ENCODE peak calls at places on chromosomes 2 and 18, in four cellular contexts. Z is pancreas, W is suprapubic skin, T is OCI-LY7. E is an unnamed sample.
A peak's percentile ranks its signal among the peaks of the same experiment; 100 is the strongest.

GRCh38 chr18:74040459-74041332 is 106.9 kb downstream of the FBXO15 start:
- DNase-seq in Z (peak; percentile 66), W (no peak), T (peak; percentile 63), E (peak; percentile 13)

GRCh38 chr18:61851940-61852451 is 40.8 kb downstream of the RNF152 start:
- DNase-seq in Z (no peak), W (no peak), T (no peak), E (no peak)

GRCh38 chr2:112768432-112768831 is 4.0 kb upstream of the CKAP2L start:
- DNase-seq in Z (no peak), W (no peak), T (no peak), E (no peak)

GRCh38 chr18:76336241-76336640 is 158.8 kb downstream of the ZNF516 start:
- DNase-seq in Z (no peak), W (no peak), T (no peak), E (no peak)

GRCh38 chr2:14676371-14676770 is 43.9 kb downstream of the LRATD1 start:
- DNase-seq in Z (no peak), W (no peak), T (no peak), E (no peak)

GRCh38 chr2:42804338-42804737 is 12.0 kb upstream of the HAAO start:
- DNase-seq in Z (no peak), W (no peak), T (no peak), E (no peak)

GRCh38 chr18:32771871-32772499 is 838 bp downstream of the KLHL14 start:
- DNase-seq in Z (peak; percentile 23), W (no peak), T (no peak), E (no peak)

GRCh38 chr2:228549390-228550007 is 368.0 kb upstream of the SPHKAP start:
- DNase-seq in Z (no peak), W (no peak), T (no peak), E (no peak)

GRCh38 chr2:72085036-72085435 is 62.6 kb downstream of the CYP26B1 start:
- DNase-seq in Z (no peak), W (no peak), T (no peak), E (no peak)

GRCh38 chr2:55309441-55309840 is 40.4 kb upstream of the MTIF2 start:
- DNase-seq in Z (no peak), W (no peak), T (no peak), E (no peak)

GRCh38 chr18:3037423-3037915 is 24.5 kb upstream of the LPIN2 start:
- DNase-seq in Z (no peak), W (no peak), T (peak; percentile 44), E (no peak)

GRCh38 chr2:43333656-43334144 is 107.3 kb upstream of the ZFP36L2 start:
- DNase-seq in Z (no peak), W (no peak), T (no peak), E (no peak)

GRCh38 chr2:152396051-152396511 is 61.1 kb downstream of the FMNL2 start:
- DNase-seq in Z (no peak), W (no peak), T (no peak), E (no peak)

GRCh38 chr18:23871410-23871809 is 143.1 kb upstream of the TTC39C start:
- DNase-seq in Z (peak; percentile 26), W (no peak), T (peak; percentile 86), E (peak; percentile 25)

GRCh38 chr18:79582978-79583377 is 96.6 kb upstream of the CTDP1 start:
- DNase-seq in Z (peak; percentile 3), W (peak; percentile 71), T (no peak), E (no peak)

GRCh38 chr2:9002637-9003365 is 683 bp downstream of the MBOAT2 start:
- DNase-seq in Z (peak; percentile 24), W (peak; percentile 79), T (no peak), E (no peak)

GRCh38 chr18:79486356-79487197 is 90.8 kb downstream of the NFATC1 start:
- DNase-seq in Z (no peak), W (peak; percentile 78), T (no peak), E (no peak)

GRCh38 chr2:174342600-174343342 is 8.0 kb downstream of the SP9 start:
- DNase-seq in Z (no peak), W (no peak), T (peak; percentile 43), E (no peak)

GRCh38 chr2:25251461-25252273 is 83.3 kb upstream of the POMC start:
- DNase-seq in Z (peak; percentile 67), W (no peak), T (no peak), E (peak; percentile 28)

GRCh38 chr2:120625865-120626560 is 109.7 kb upstream of the GLI2 start:
- DNase-seq in Z (peak; percentile 83), W (no peak), T (no peak), E (no peak)

GRCh38 chr2:223815884-223816570 is 21.4 kb downstream of the AP1S3 start:
- DNase-seq in Z (no peak), W (no peak), T (no peak), E (no peak)

GRCh38 chr18:21057112-21057511 is 54.5 kb downstream of the ROCK1 start:
- DNase-seq in Z (no peak), W (no peak), T (no peak), E (no peak)

GRCh38 chr18:77146249-77147080 is 13.9 kb upstream of the MBP start:
- DNase-seq in Z (no peak), W (no peak), T (no peak), E (no peak)

GRCh38 chr2:158539176-158539895 is 82.6 kb downstream of the PKP4 start:
- DNase-seq in Z (no peak), W (no peak), T (no peak), E (no peak)

GRCh38 chr2:9720352-9721093 is 89.7 kb upstream of the YWHAQ start:
- DNase-seq in Z (no peak), W (no peak), T (peak; percentile 58), E (no peak)

GRCh38 chr2:41489638-41490037 is 558.2 kb upstream of the PKDCC start:
- DNase-seq in Z (no peak), W (no peak), T (no peak), E (no peak)

GRCh38 chr2:41496908-41497307 is 550.9 kb upstream of the PKDCC start:
- DNase-seq in Z (no peak), W (no peak), T (peak; percentile 9), E (no peak)

GRCh38 chr2:41500895-41501294 is 546.9 kb upstream of the PKDCC start:
- DNase-seq in Z (no peak), W (no peak), T (no peak), E (no peak)

GRCh38 chr2:41495050-41495449 is 552.8 kb upstream of the PKDCC start:
- DNase-seq in Z (no peak), W (no peak), T (peak; percentile 25), E (no peak)
- H3K9me3 ChIP-seq in Z (no peaks in the 10 kb centered on the region), W (peaks cover 39% of the 10 kb centered on the region), T (peaks cover 19% of the 10 kb centered on the region), E (peaks cover 12% of the 10 kb centered on the region)

GRCh38 chr2:41502752-41503151 is 545.1 kb upstream of the PKDCC start:
- DNase-seq in Z (no peak), W (no peak), T (no peak), E (no peak)

GRCh38 chr2:41504532-41504931 is 543.3 kb upstream of the PKDCC start:
- DNase-seq in Z (no peak), W (no peak), T (no peak), E (no peak)

GRCh38 chr2:41498791-41499190 is 549.0 kb upstream of the PKDCC start:
- DNase-seq in Z (no peak), W (no peak), T (no peak), E (no peak)
- H3K9me3 ChIP-seq in Z (no peaks in the 10 kb centered on the region), W (peaks cover 39% of the 10 kb centered on the region), T (peaks cover 30% of the 10 kb centered on the region), E (peaks cover 12% of the 10 kb centered on the region)

DNA sequence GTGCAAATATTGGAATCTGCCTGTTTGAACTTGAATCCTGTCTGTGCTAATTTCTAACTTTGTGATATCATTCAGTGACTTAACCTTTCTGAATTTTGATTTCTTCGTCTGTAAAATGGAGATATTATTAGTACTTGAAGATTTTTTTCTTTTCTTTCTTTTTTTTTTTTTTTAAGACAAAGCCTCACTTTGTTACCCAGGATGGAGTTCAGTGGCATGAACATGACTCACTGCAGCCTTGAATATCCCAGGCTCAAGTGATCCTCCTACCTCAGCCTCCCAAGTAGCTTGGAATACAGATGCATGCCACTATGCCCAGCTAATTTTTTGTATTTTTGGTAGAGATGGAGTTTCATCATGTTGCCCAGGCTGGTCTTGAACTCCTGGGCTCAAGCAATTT is 28.3 kb downstream of the ACTR3 start:
- DNase-seq in Z (no peak), W (no peak), T (no peak), E (no peak)
- H3K9me3 ChIP-seq in Z (no peaks in the 10 kb centered on the region), W (no peaks in the 10 kb centered on the region), T (no peaks in the 10 kb centered on the region), E (no peaks in the 10 kb centered on the region)

GRCh38 chr18:35311506-35311905 is 21.5 kb upstream of the ZSCAN30 start:
- DNase-seq in Z (no peak), W (no peak), T (no peak), E (no peak)

GRCh38 chr18:35303610-35304009 is 13.6 kb upstream of the ZSCAN30 start:
- DNase-seq in Z (no peak), W (no peak), T (no peak), E (no peak)

DNA sequence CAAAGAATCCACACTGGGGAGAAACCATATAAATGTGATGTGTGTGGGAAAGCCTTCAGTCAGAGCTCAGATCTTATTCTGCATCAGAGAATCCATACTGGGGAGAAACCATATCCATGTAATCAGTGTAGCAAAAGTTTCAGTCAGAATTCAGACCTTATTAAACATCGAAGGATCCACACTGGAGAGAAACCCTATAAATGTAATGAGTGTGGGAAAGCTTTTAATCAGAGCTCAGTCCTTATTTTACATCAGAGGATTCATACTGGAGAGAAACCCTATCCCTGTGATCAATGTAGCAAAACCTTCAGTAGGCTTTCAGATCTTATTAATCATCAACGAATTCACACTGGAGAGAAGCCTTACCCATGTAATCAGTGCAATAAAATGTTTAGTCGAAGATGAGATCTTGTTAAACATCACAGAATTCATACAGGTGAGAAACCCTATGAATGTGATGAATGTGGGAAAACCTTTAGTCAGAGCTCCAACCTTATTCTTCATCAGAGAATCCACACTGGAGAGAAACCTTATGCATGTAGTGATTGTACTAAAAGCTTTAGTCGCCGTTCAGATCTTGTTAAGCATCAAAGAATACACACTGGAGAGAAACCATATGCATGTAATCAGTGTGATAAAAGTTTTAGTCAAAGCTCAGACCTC is 16.7 kb upstream of the ZSCAN30 start:
- DNase-seq in Z (no peak), W (no peak), T (no peak), E (no peak)
- H3K9me3 ChIP-seq in Z (no peaks in the 10 kb centered on the region), W (peaks cover 39% of the 10 kb centered on the region), T (peaks cover 6% of the 10 kb centered on the region), E (peaks cover 21% of the 10 kb centered on the region)

GRCh38 chr18:35282353-35282752 is 7.7 kb downstream of the ZSCAN30 start:
- DNase-seq in Z (no peak), W (no peak), T (no peak), E (no peak)
- H3K9me3 ChIP-seq in Z (no peaks in the 10 kb centered on the region), W (peaks cover 4% of the 10 kb centered on the region), T (no peaks in the 10 kb centered on the region), E (no peaks in the 10 kb centered on the region)

GRCh38 chr2:189549440-189549832 is 31.1 kb downstream of the SLC40A1 start:
- DNase-seq in Z (no peak), W (no peak), T (no peak), E (no peak)
- H3K9me3 ChIP-seq in Z (no peaks in the 10 kb centered on the region), W (no peaks in the 10 kb centered on the region), T (no peaks in the 10 kb centered on the region), E (no peaks in the 10 kb centered on the region)

E was measured in T-helper 17 cell.